ENCODE peak calls at places on chromosomes 6 and 20, in four cellular contexts. B is omental fat pad; E is effector memory CD8-positive, alpha-beta T cell; T is Right ventricle myocardium superior. X is an unnamed sample.

GRCh38 chr6:156262014-156262413 is 515.2 kb upstream of the ARID1B start:
- DNase-seq in B (no peak), E (no peak), T (no peak), X (no peak)

GRCh38 chr6:43923376-43924221 is 153.6 kb downstream of the VEGFA start:
- DNase-seq in B (no peak), E (no peak), T (no peak), X (no peak)

GRCh38 chr6:140970485-140970884 is 1162.2 kb upstream of the GJE1 start:
- DNase-seq in B (no peak), E (no peak), T (no peak), X (no peak)

GRCh38 chr6:119184008-119184665 is 105.7 kb upstream of the FAM184A start:
- DNase-seq in B (no peak), E (no peak), T (no peak), X (no peak)

GRCh38 chr6:4670824-4671409 is 105.3 kb upstream of the CDYL start:
- DNase-seq in B (no peak), E (no peak), T (no peak), X (no peak)

GRCh38 chr6:83615025-83615999 is 93.6 kb downstream of the SNAP91 start:
- DNase-seq in B (no peak), E (no peak), T (no peak), X (peak)

GRCh38 chr6:75230484-75231325 is 12.9 kb downstream of the COX7A2 start:
- DNase-seq in B (no peak), E (no peak), T (no peak), X (peak)

GRCh38 chr6:153096792-153097191 is 34.3 kb downstream of the RGS17 start:
- DNase-seq in B (no peak), E (no peak), T (no peak), X (no peak)

GRCh38 chr20:48754269-48754668 is 73.5 kb downstream of the PREX1 start:
- DNase-seq in B (no peak), E (no peak), T (no peak), X (no peak)

GRCh38 chr6:33746036-33746600 is 587 bp downstream of the IP6K3 start:
- DNase-seq in B (no peak), E (no peak), T (peak), X (no peak)

GRCh38 chr6:8432614-8433013 is 2.7 kb downstream of the SLC35B3 start:
- DNase-seq in B (no peak), E (no peak), T (no peak), X (no peak)

GRCh38 chr6:161418458-161418945 is 144.6 kb upstream of the AGPAT4 start:
- DNase-seq in B (no peak), E (peak), T (no peak), X (peak)

GRCh38 chr6:79127660-79128059 is 49.6 kb upstream of the PHIP start:
- DNase-seq in B (no peak), E (no peak), T (no peak), X (no peak)

GRCh38 chr6:1729133-1729751 is 119.5 kb downstream of the FOXC1 start:
- DNase-seq in B (no peak), E (no peak), T (no peak), X (no peak)

GRCh38 chr6:73854998-73855718 is 159.2 kb downstream of the CD109 start:
- DNase-seq in B (no peak), E (peak), T (no peak), X (peak)

GRCh38 chr6:24205020-24205492 is 79.0 kb downstream of the NRSN1 start:
- DNase-seq in B (no peak), E (no peak), T (no peak), X (peak)

X was measured in HEK293T.